ENCODE peak calls at places on chromosomes 12 and 14, in six cellular contexts. Q is HCT116, Y is SK-N-SH, R is Karpas-422, B is GM23248, O is MM.1S. M is an unnamed sample.

GRCh38 chr14:55884819-55885218 is 233.4 kb upstream of the PELI2 start:
- DNase-seq in O (no peak), Y (no peak), R (no peak), Q (no peak), B (peak; percentile 18), M (no peak)

GRCh38 chr12:89073027-89073398 is 279.3 kb downstream of the DUSP6 start:
- DNase-seq in R (no peak), O (no peak), Q (no peak), B (peak; percentile 74), Y (no peak), M (peak; percentile 77)

GRCh38 chr12:33439587-33440011 is at the start of gene SYT10:
- DNase-seq in Y (peak; percentile 26), B (peak; percentile 19), O (no peak), R (no peak), Q (no peak), M (no peak)

GRCh38 chr12:14514154-14514842 is 53.4 kb downstream of the PLBD1 start:
- DNase-seq in O (no peak), Y (peak; percentile 8), R (peak; percentile 83), B (peak; percentile 2), Q (peak; percentile 71), M (peak; percentile 93)

GRCh38 chr12:64019101-64019500 is 174.6 kb downstream of the SRGAP1 start:
- DNase-seq in O (no peak), R (no peak), Q (no peak), Y (no peak), B (no peak), M (no peak)

GRCh38 chr14:34498684-34499412 is 36.8 kb upstream of the SPTSSA start:
- DNase-seq in Q (peak; percentile 40), R (peak; percentile 77), Y (peak; percentile 45), O (no peak), B (peak; percentile 34), M (peak; percentile 82)

GRCh38 chr14:52977798-52978197 is 26.9 kb upstream of the FERMT2 start:
- DNase-seq in Q (no peak), O (no peak), Y (peak; percentile 56), B (no peak), R (no peak), M (no peak)

GRCh38 chr12:79933580-79934264 is 1.2 kb downstream of the PPP1R12A start:
- DNase-seq in R (peak; percentile 65), B (peak; percentile 38), Y (peak; percentile 14), Q (no peak), O (peak; percentile 31), M (peak; percentile 25)

GRCh38 chr12:118377005-118377890 is 893 bp downstream of the SUDS3 start:
- DNase-seq in R (peak; percentile 70), Q (no peak), Y (peak; percentile 23), B (peak; percentile 34), O (peak; percentile 8), M (peak; percentile 25)

GRCh38 chr14:104865069-104865630 is at the start of gene CEP170B:
- DNase-seq in Y (peak; percentile 95), B (peak; percentile 81), O (peak; percentile 38), R (peak; percentile 76), Q (no peak), M (peak; percentile 36)

GRCh38 chr12:45732250-45732649 is 2.7 kb downstream of the ARID2 start:
- DNase-seq in R (peak; percentile 72), O (peak; percentile 75), Y (no peak), B (peak; percentile 16), Q (no peak), M (peak; percentile 47)

GRCh38 chr14:31326111-31326510 is 94.2 kb downstream of the HEATR5A start:
- DNase-seq in Q (peak; percentile 15), B (peak; percentile 2), Y (no peak), O (no peak), R (peak; percentile 71), M (peak; percentile 62)

GRCh38 chr14:92473261-92473946 is 40.2 kb upstream of the RIN3 start:
- DNase-seq in Y (no peak), Q (no peak), B (peak; percentile 91), O (no peak), R (no peak), M (no peak)

GRCh38 chr12:110249105-110249504 is 31.9 kb upstream of the ATP2A2 start:
- DNase-seq in Y (no peak), B (no peak), R (no peak), O (no peak), Q (no peak), M (no peak)

GRCh38 chr14:91265404-91265803 is 20.9 kb upstream of the GPR68 start:
- DNase-seq in B (no peak), R (no peak), O (no peak), Q (no peak), Y (no peak), M (no peak)

GRCh38 chr12:79331870-79332269 is 358.9 kb downstream of the PAWR start:
- DNase-seq in B (peak; percentile 43), R (no peak), O (no peak), Y (no peak), Q (no peak), M (no peak)

GRCh38 chr12:56084958-56085543 is 5.1 kb downstream of the ERBB3 start:
- DNase-seq in Q (no peak), Y (no peak), O (no peak), R (peak; percentile 65), B (peak; percentile 17), M (peak; percentile 57)

GRCh38 chr12:57516617-57517153 is 3.6 kb downstream of the DDIT3 start:
- DNase-seq in Y (no peak), O (no peak), B (peak; percentile 27), R (no peak), Q (no peak), M (no peak)

GRCh38 chr12:5665615-5666014 is 233.7 kb downstream of the NTF3 start:
- DNase-seq in R (no peak), Y (no peak), Q (no peak), O (no peak), B (peak; percentile 83), M (no peak)

GRCh38 chr12:121789233-121789781 is 4.2 kb downstream of the RHOF start:
- DNase-seq in O (no peak), R (no peak), Q (no peak), Y (no peak), B (no peak), M (no peak)

GRCh38 chr14:55249423-55249822 is 21.8 kb upstream of the FBXO34 start:
- DNase-seq in R (no peak), Y (no peak), O (no peak), Q (no peak), B (peak; percentile 62), M (peak; percentile 36)

GRCh38 chr12:98870521-98870920 is 225.4 kb downstream of the APAF1 start:
- DNase-seq in Q (no peak), R (peak; percentile 35), O (no peak), B (no peak), Y (no peak), M (no peak)

GRCh38 chr12:54933381-54933780 is 51.2 kb downstream of the TESPA1 start:
- DNase-seq in Q (no peak), O (peak; percentile 47), Y (no peak), B (peak; percentile 24), R (no peak), M (peak; percentile 89)

GRCh38 chr14:105496831-105497591 is 6.0 kb downstream of the TEDC1 start:
- DNase-seq in O (no peak), Q (no peak), Y (no peak), B (no peak), R (no peak), M (no peak)

GRCh38 chr12:116320839-116321238 is 43.3 kb upstream of the MED13L start:
- DNase-seq in O (no peak), Q (no peak), R (no peak), Y (no peak), B (peak; percentile 69), M (peak; percentile 93)

GRCh38 chr12:114655934-114656697 is 27.9 kb downstream of the TBX3 start:
- DNase-seq in Y (no peak), R (no peak), B (no peak), Q (peak; percentile 35), O (no peak), M (peak; percentile 44)

GRCh38 chr12:46944771-46945170 is 119.0 kb upstream of the SLC38A4 start:
- DNase-seq in R (no peak), Q (no peak), B (peak; percentile 15), O (no peak), Y (no peak), M (peak; percentile 62)

GRCh38 chr14:91398707-91399106 is 18.9 kb downstream of the CCDC88C start:
- DNase-seq in Y (peak; percentile 72), B (no peak), R (no peak), Q (no peak), O (peak; percentile 18), M (no peak)

GRCh38 chr14:104151028-104151385 is 12.6 kb downstream of the KIF26A start:
- DNase-seq in Q (no peak), R (no peak), O (no peak), B (no peak), Y (no peak), M (no peak)

GRCh38 chr14:75234173-75234855 is 44.3 kb upstream of the FOS start:
- DNase-seq in O (no peak), Y (no peak), Q (peak; percentile 38), R (no peak), B (peak; percentile 67), M (peak; percentile 46)

GRCh38 chr14:98458702-98459101 is 813.3 kb downstream of the BCL11B start:
- DNase-seq in Q (no peak), B (no peak), O (no peak), Y (no peak), R (no peak), M (no peak)
- H3K9me2 ChIP-seq in Q (no peaks in the 10 kb centered on the region), B (no peaks in the 10 kb centered on the region), O (no peaks in the 10 kb centered on the region), Y (no peaks in the 10 kb centered on the region), R (no peaks in the 10 kb centered on the region), M (no peaks in the 10 kb centered on the region)

GRCh38 chr14:106619618-106620017 is 1093.2 kb downstream of the TMEM121 start:
- DNase-seq in R (no peak), O (no peak), Q (no peak), B (no peak), Y (no peak), M (no peak)

GRCh38 chr14:106625181-106625580 is 1098.8 kb downstream of the TMEM121 start:
- DNase-seq in R (no peak), B (no peak), O (no peak), Y (no peak), Q (no peak), M (no peak)

GRCh38 chr14:106622200-106622745 is 1095.9 kb downstream of the TMEM121 start:
- DNase-seq in O (no peak), B (no peak), Y (no peak), Q (no peak), R (no peak), M (no peak)

DNA sequence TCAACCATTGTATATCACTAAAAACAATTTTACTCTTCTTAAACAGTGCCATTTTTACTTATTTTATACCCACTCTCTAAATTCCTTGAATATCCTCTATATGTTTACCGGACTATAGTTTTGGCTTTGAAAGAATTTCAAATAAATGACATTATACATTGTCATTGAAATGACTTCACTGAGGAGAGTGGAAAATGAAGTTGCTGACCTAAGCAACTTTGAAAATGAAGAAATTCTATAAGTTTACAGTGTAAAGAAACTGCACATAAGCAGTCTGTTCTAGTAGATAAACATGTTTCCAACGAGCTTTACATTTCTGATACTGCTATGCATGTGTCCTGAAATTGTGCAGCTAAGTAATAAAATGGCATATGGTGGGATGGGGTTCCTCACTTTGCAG is 1094.0 kb downstream of the TMEM121 start:
- DNase-seq in O (no peak), B (no peak), Q (no peak), Y (no peak), R (no peak), M (no peak)
- H3K4me1 ChIP-seq in O (no peaks in the 10 kb centered on the region), B (no peaks in the 10 kb centered on the region), Q (no peaks in the 10 kb centered on the region), Y (no peaks in the 10 kb centered on the region), R (no peaks in the 10 kb centered on the region), M (no peaks in the 10 kb centered on the region)

GRCh38 chr12:8890313-8891084 is 23.8 kb upstream of the PHC1 start:
- DNase-seq in R (peak; percentile 77), Y (peak; percentile 76), Q (no peak), B (peak; percentile 60), O (peak; percentile 51), M (peak; percentile 59)
- H3K9ac ChIP-seq in R (peak overlapping the region; percentile 64), Y (peak overlapping the region; percentile 32), Q (peak overlapping the region; percentile 8), B (peak overlapping the region; percentile 59), O (peak overlapping the region; percentile 33), M (no peak overlapping the region)

GRCh38 chr12:86194721-86195120 is 61.5 kb downstream of the MGAT4C start:
- DNase-seq in R (no peak), O (no peak), Q (no peak), B (no peak), Y (no peak), M (no peak)
- H3K9me2 ChIP-seq in R (no peaks in the 10 kb centered on the region), O (no peaks in the 10 kb centered on the region), Q (no peaks in the 10 kb centered on the region), B (no peaks in the 10 kb centered on the region), Y (no peaks in the 10 kb centered on the region), M (no peaks in the 10 kb centered on the region)